ENCODE peak calls at places on chromosomes 4 and X, in five cellular contexts. One of them, this sample, is unnamed.

GRCh38 chr4:168304744-168305459 is 13.7 kb downstream of the DDX60 start:
- DNase-seq in uterus: no peak
- DNase-seq in fibroblast of lung: peak
- DNase-seq in PC-9: no peak
- DNase-seq in choroid plexus epithelial cell: peak
- DNase-seq in this sample: peak

GRCh38 chr4:138405934-138406567 is 163.9 kb upstream of the SLC7A11 start:
- DNase-seq in uterus: no peak
- DNase-seq in fibroblast of lung: peak
- DNase-seq in PC-9: no peak
- DNase-seq in choroid plexus epithelial cell: peak
- DNase-seq in this sample: peak

GRCh38 chr4:128775477-128775876 is 34.0 kb upstream of the JADE1 start:
- DNase-seq in uterus: no peak
- DNase-seq in fibroblast of lung: no peak
- DNase-seq in PC-9: no peak
- DNase-seq in choroid plexus epithelial cell: no peak
- DNase-seq in this sample: no peak

GRCh38 chr4:186946682-186947294 is 223.1 kb upstream of the FAT1 start:
- DNase-seq in uterus: no peak
- DNase-seq in fibroblast of lung: no peak
- DNase-seq in PC-9: no peak
- DNase-seq in choroid plexus epithelial cell: peak
- DNase-seq in this sample: no peak

GRCh38 chr4:3654036-3654807 is 112.0 kb upstream of the ADRA2C start:
- DNase-seq in uterus: no peak
- DNase-seq in fibroblast of lung: no peak
- DNase-seq in PC-9: no peak
- DNase-seq in choroid plexus epithelial cell: no peak
- DNase-seq in this sample: no peak

GRCh38 chr4:174154455-174154854 is 129.0 kb downstream of the FBXO8 start:
- DNase-seq in uterus: peak
- DNase-seq in fibroblast of lung: peak
- DNase-seq in PC-9: no peak
- DNase-seq in choroid plexus epithelial cell: peak
- DNase-seq in this sample: peak

GRCh38 chrX:55919367-55920221 is 202.0 kb downstream of the RRAGB start:
- DNase-seq in uterus: no peak
- DNase-seq in fibroblast of lung: no peak
- DNase-seq in PC-9: peak
- DNase-seq in choroid plexus epithelial cell: no peak
- DNase-seq in this sample: peak

GRCh38 chrX:7062276-7062675 is 85.2 kb upstream of the STS start:
- DNase-seq in uterus: no peak
- DNase-seq in fibroblast of lung: peak
- DNase-seq in PC-9: no peak
- DNase-seq in choroid plexus epithelial cell: peak
- DNase-seq in this sample: no peak

GRCh38 chrX:154351183-154352011 is 23.0 kb downstream of the FLNA start:
- DNase-seq in uterus: peak
- DNase-seq in fibroblast of lung: no peak
- DNase-seq in PC-9: peak
- DNase-seq in choroid plexus epithelial cell: no peak
- DNase-seq in this sample: no peak

GRCh38 chr4:113052379-113052951 is 3.0 kb downstream of the ANK2 start:
- DNase-seq in uterus: no peak
- DNase-seq in fibroblast of lung: peak
- DNase-seq in PC-9: no peak
- DNase-seq in choroid plexus epithelial cell: peak
- DNase-seq in this sample: peak

GRCh38 chr4:37461801-37462200 is 217.3 kb downstream of the NWD2 start:
- DNase-seq in uterus: no peak
- DNase-seq in fibroblast of lung: no peak
- DNase-seq in PC-9: no peak
- DNase-seq in choroid plexus epithelial cell: no peak
- DNase-seq in this sample: no peak

GRCh38 chr4:40325406-40326019 is 9.6 kb upstream of the CHRNA9 start:
- DNase-seq in uterus: peak
- DNase-seq in fibroblast of lung: peak
- DNase-seq in PC-9: no peak
- DNase-seq in choroid plexus epithelial cell: peak
- DNase-seq in this sample: peak

GRCh38 chrX:104679175-104679574 is 113.2 kb downstream of the IL1RAPL2 start:
- DNase-seq in uterus: no peak
- DNase-seq in fibroblast of lung: no peak
- DNase-seq in PC-9: peak
- DNase-seq in choroid plexus epithelial cell: peak
- DNase-seq in this sample: no peak

GRCh38 chrX:131827935-131828334 is 195.2 kb upstream of the STK26 start:
- DNase-seq in uterus: no peak
- DNase-seq in fibroblast of lung: no peak
- DNase-seq in PC-9: peak
- DNase-seq in choroid plexus epithelial cell: peak
- DNase-seq in this sample: no peak

GRCh38 chr4:103158760-103159159 is 39.4 kb downstream of the CENPE start:
- DNase-seq in uterus: no peak
- DNase-seq in fibroblast of lung: no peak
- DNase-seq in PC-9: no peak
- DNase-seq in choroid plexus epithelial cell: no peak
- DNase-seq in this sample: no peak

GRCh38 chr4:93809773-93810172 is 18.8 kb upstream of the ATOH1 start:
- DNase-seq in uterus: no peak
- DNase-seq in fibroblast of lung: no peak
- DNase-seq in PC-9: no peak
- DNase-seq in choroid plexus epithelial cell: no peak
- DNase-seq in this sample: no peak

GRCh38 chr4:112897548-112897947 is 151.9 kb upstream of the ANK2 start:
- DNase-seq in uterus: no peak
- DNase-seq in fibroblast of lung: no peak
- DNase-seq in PC-9: no peak
- DNase-seq in choroid plexus epithelial cell: peak
- DNase-seq in this sample: no peak

GRCh38 chrX:24672701-24673190 is 21.0 kb upstream of the POLA1 start:
- DNase-seq in uterus: no peak
- DNase-seq in fibroblast of lung: no peak
- DNase-seq in PC-9: no peak
- DNase-seq in choroid plexus epithelial cell: no peak
- DNase-seq in this sample: no peak

GRCh38 chrX:49187028-49187394 is 838 bp upstream of the PRICKLE3 start:
- DNase-seq in uterus: no peak
- DNase-seq in fibroblast of lung: no peak
- DNase-seq in PC-9: no peak
- DNase-seq in choroid plexus epithelial cell: no peak
- DNase-seq in this sample: no peak

GRCh38 chrX:49185062-49185394 is 1.1 kb downstream of the PRICKLE3 start:
- DNase-seq in uterus: no peak
- DNase-seq in fibroblast of lung: no peak
- DNase-seq in PC-9: no peak
- DNase-seq in choroid plexus epithelial cell: no peak
- DNase-seq in this sample: no peak

GRCh38 chrX:49186125-49187027 is at the start of gene PRICKLE3:
- DNase-seq in uterus: peak
- DNase-seq in fibroblast of lung: peak
- DNase-seq in PC-9: peak
- DNase-seq in choroid plexus epithelial cell: peak
- DNase-seq in this sample: peak

GRCh38 chrX:49188468-49189076 is 2.4 kb upstream of the PRICKLE3 start:
- DNase-seq in uterus: no peak
- DNase-seq in fibroblast of lung: no peak
- DNase-seq in PC-9: no peak
- DNase-seq in choroid plexus epithelial cell: no peak
- DNase-seq in this sample: no peak

GRCh38 chrX:49187526-49187925 is 1.4 kb upstream of the PRICKLE3 start:
- DNase-seq in uterus: no peak
- DNase-seq in fibroblast of lung: no peak
- DNase-seq in PC-9: no peak
- DNase-seq in choroid plexus epithelial cell: no peak
- DNase-seq in this sample: no peak
- H3K4me3 ChIP-seq in uterus: no peak
- H3K4me3 ChIP-seq in fibroblast of lung: no peak
- H3K4me3 ChIP-seq in PC-9: no peak
- H3K4me3 ChIP-seq in choroid plexus epithelial cell: no peak
- H3K4me3 ChIP-seq in this sample: no peak

DNA sequence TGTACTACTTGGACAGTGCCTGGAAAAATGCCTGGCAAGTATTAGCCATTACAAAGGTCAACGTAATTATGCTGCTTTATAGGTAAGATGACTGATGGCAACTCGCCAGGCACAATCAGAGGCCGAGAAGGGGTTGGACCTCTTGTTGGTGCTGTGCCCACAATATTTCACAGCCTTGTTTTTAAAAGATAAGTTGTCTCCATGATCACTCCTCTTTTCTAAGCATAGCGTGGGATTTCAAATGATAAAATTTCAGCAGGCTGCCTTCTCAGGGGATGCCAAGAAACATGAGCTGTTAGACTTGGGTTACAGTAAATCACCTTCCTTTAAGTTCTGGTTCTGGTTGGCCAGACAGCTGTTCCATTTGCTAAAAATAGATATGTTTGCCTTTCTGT is 26.9 kb downstream of the HOPX start:
- DNase-seq in uterus: peak
- DNase-seq in fibroblast of lung: no peak
- DNase-seq in PC-9: no peak
- DNase-seq in choroid plexus epithelial cell: peak
- DNase-seq in this sample: no peak
- H3K4me3 ChIP-seq in uterus: no peak
- H3K4me3 ChIP-seq in fibroblast of lung: no peak
- H3K4me3 ChIP-seq in PC-9: no peak
- H3K4me3 ChIP-seq in choroid plexus epithelial cell: no peak
- H3K4me3 ChIP-seq in this sample: no peak

GRCh38 chr4:173008436-173008835 is 160.2 kb upstream of the GALNT7 start:
- DNase-seq in uterus: no peak
- DNase-seq in fibroblast of lung: no peak
- DNase-seq in PC-9: no peak
- DNase-seq in choroid plexus epithelial cell: no peak
- DNase-seq in this sample: no peak

GRCh38 chr4:173012608-173013007 is 156.0 kb upstream of the GALNT7 start:
- DNase-seq in uterus: no peak
- DNase-seq in fibroblast of lung: no peak
- DNase-seq in PC-9: no peak
- DNase-seq in choroid plexus epithelial cell: no peak
- DNase-seq in this sample: no peak

GRCh38 chr4:173013232-173013932 is 155.2 kb upstream of the GALNT7 start:
- DNase-seq in uterus: peak
- DNase-seq in fibroblast of lung: peak
- DNase-seq in PC-9: peak
- DNase-seq in choroid plexus epithelial cell: peak
- DNase-seq in this sample: no peak

GRCh38 chr4:173005912-173006633 is 162.5 kb upstream of the GALNT7 start:
- DNase-seq in uterus: peak
- DNase-seq in fibroblast of lung: no peak
- DNase-seq in PC-9: no peak
- DNase-seq in choroid plexus epithelial cell: no peak
- DNase-seq in this sample: no peak

GRCh38 chr4:173009129-173009823 is 159.3 kb upstream of the GALNT7 start:
- DNase-seq in uterus: no peak
- DNase-seq in fibroblast of lung: peak
- DNase-seq in PC-9: no peak
- DNase-seq in choroid plexus epithelial cell: peak
- DNase-seq in this sample: no peak
- H3K4me3 ChIP-seq in uterus: no peak
- H3K4me3 ChIP-seq in fibroblast of lung: no peak
- H3K4me3 ChIP-seq in PC-9: no peak
- H3K4me3 ChIP-seq in choroid plexus epithelial cell: no peak
- H3K4me3 ChIP-seq in this sample: no peak

GRCh38 chr4:86508436-86508835 is 85.7 kb upstream of the PTPN13 start:
- DNase-seq in uterus: no peak
- DNase-seq in fibroblast of lung: peak
- DNase-seq in PC-9: no peak
- DNase-seq in choroid plexus epithelial cell: peak
- DNase-seq in this sample: no peak
- H3K4me3 ChIP-seq in uterus: peak
- H3K4me3 ChIP-seq in fibroblast of lung: peak
- H3K4me3 ChIP-seq in PC-9: no peak
- H3K4me3 ChIP-seq in choroid plexus epithelial cell: no peak
- H3K4me3 ChIP-seq in this sample: no peak

GRCh38 chr4:72942565-72942964 is 127.0 kb downstream of the COX18 start:
- DNase-seq in uterus: no peak
- DNase-seq in fibroblast of lung: no peak
- DNase-seq in PC-9: no peak
- DNase-seq in choroid plexus epithelial cell: no peak
- DNase-seq in this sample: no peak

GRCh38 chr4:72951147-72951546 is 118.4 kb downstream of the COX18 start:
- DNase-seq in uterus: no peak
- DNase-seq in fibroblast of lung: no peak
- DNase-seq in PC-9: no peak
- DNase-seq in choroid plexus epithelial cell: peak
- DNase-seq in this sample: no peak

GRCh38 chr4:72945719-72946336 is 123.7 kb downstream of the COX18 start:
- DNase-seq in uterus: no peak
- DNase-seq in fibroblast of lung: no peak
- DNase-seq in PC-9: no peak
- DNase-seq in choroid plexus epithelial cell: no peak
- DNase-seq in this sample: no peak

GRCh38 chr4:72951628-72952027 is 117.9 kb downstream of the COX18 start:
- DNase-seq in uterus: no peak
- DNase-seq in fibroblast of lung: no peak
- DNase-seq in PC-9: no peak
- DNase-seq in choroid plexus epithelial cell: no peak
- DNase-seq in this sample: peak

DNA sequence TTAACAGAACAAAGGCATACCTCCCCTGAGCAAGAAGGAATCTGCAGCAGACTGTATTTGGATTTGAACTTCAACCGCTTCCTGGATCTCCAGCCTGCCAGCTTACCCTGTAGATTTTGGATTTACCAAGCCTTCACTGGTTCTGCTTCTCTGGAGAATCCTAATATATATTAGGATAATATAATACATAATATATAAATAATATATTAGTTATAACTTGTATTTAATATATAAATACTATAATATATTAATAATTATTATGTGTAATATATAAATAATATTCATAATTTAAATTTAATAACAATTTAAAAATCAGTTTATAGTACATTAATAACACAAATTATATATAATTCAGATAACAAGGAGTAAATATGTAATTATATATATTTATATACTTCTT is 121.4 kb downstream of the COX18 start:
- DNase-seq in uterus: no peak
- DNase-seq in fibroblast of lung: no peak
- DNase-seq in PC-9: no peak
- DNase-seq in choroid plexus epithelial cell: no peak
- DNase-seq in this sample: no peak
- H3K4me3 ChIP-seq in uterus: no peak
- H3K4me3 ChIP-seq in fibroblast of lung: no peak
- H3K4me3 ChIP-seq in PC-9: no peak
- H3K4me3 ChIP-seq in choroid plexus epithelial cell: no peak
- H3K4me3 ChIP-seq in this sample: no peak

DNA sequence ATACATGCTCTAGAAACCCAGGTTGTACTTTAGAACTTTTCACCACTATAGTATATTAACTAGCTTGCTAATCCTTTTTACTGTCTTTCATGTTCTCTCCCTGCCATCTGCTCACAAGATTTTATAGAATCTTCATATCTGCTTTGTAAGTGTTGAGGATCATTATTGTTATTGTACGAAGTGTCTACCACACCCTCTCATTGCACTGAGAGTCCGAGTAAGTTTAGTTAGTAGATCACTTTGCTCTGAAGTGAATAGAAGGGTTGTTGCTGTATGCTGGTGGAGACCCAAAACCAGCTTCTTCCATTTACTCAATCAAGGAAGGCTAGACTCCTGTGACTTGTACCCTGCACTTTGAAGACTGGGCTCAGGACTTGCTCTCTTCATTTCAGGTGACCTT is 17.1 kb downstream of the GAB1 start:
- DNase-seq in uterus: no peak
- DNase-seq in fibroblast of lung: no peak
- DNase-seq in PC-9: no peak
- DNase-seq in choroid plexus epithelial cell: no peak
- DNase-seq in this sample: no peak
- H3K4me3 ChIP-seq in uterus: no peak
- H3K4me3 ChIP-seq in fibroblast of lung: no peak
- H3K4me3 ChIP-seq in PC-9: no peak
- H3K4me3 ChIP-seq in choroid plexus epithelial cell: no peak
- H3K4me3 ChIP-seq in this sample: no peak

This sample was measured in mammary epithelial cell.